ENCODE peak calls at places on chromosome 5, in six cellular contexts. One of them, this sample, is unnamed.

GRCh38 chr5:169354921-169355320 is 54.0 kb upstream of the SLIT3 start:
- DNase-seq in lung: no peak
- DNase-seq in left ventricle myocardium inferior: no peak
- DNase-seq in cardiac muscle cell: no peak
- DNase-seq in tibial nerve: no peak
- DNase-seq in upper lobe of right lung: no peak
- DNase-seq in this sample: no peak

GRCh38 chr5:148904440-148904839 is 78.0 kb downstream of the ADRB2 start:
- DNase-seq in lung: no peak
- DNase-seq in left ventricle myocardium inferior: peak
- DNase-seq in cardiac muscle cell: no peak
- DNase-seq in tibial nerve: no peak
- DNase-seq in upper lobe of right lung: no peak
- DNase-seq in this sample: no peak

GRCh38 chr5:159038907-159039306 is 60.8 kb downstream of the EBF1 start:
- DNase-seq in lung: no peak
- DNase-seq in left ventricle myocardium inferior: no peak
- DNase-seq in cardiac muscle cell: peak
- DNase-seq in tibial nerve: no peak
- DNase-seq in upper lobe of right lung: no peak
- DNase-seq in this sample: no peak

GRCh38 chr5:5304361-5305035 is 118.0 kb upstream of the ICE1 start:
- DNase-seq in lung: no peak
- DNase-seq in left ventricle myocardium inferior: no peak
- DNase-seq in cardiac muscle cell: no peak
- DNase-seq in tibial nerve: no peak
- DNase-seq in upper lobe of right lung: no peak
- DNase-seq in this sample: peak

GRCh38 chr5:137304227-137304874 is 194.8 kb downstream of the SPOCK1 start:
- DNase-seq in lung: peak
- DNase-seq in left ventricle myocardium inferior: peak
- DNase-seq in cardiac muscle cell: no peak
- DNase-seq in tibial nerve: no peak
- DNase-seq in upper lobe of right lung: no peak
- DNase-seq in this sample: no peak

GRCh38 chr5:127031147-127031862 is 947 bp upstream of the MARCHF3 start:
- DNase-seq in lung: no peak
- DNase-seq in left ventricle myocardium inferior: no peak
- DNase-seq in cardiac muscle cell: no peak
- DNase-seq in tibial nerve: no peak
- DNase-seq in upper lobe of right lung: peak
- DNase-seq in this sample: no peak

GRCh38 chr5:2260211-2260985 is 377.7 kb upstream of the IRX4 start:
- DNase-seq in lung: no peak
- DNase-seq in left ventricle myocardium inferior: no peak
- DNase-seq in cardiac muscle cell: no peak
- DNase-seq in tibial nerve: no peak
- DNase-seq in upper lobe of right lung: peak
- DNase-seq in this sample: peak

GRCh38 chr5:98041661-98042060 is 731.8 kb upstream of the RGMB start:
- DNase-seq in lung: no peak
- DNase-seq in left ventricle myocardium inferior: no peak
- DNase-seq in cardiac muscle cell: peak
- DNase-seq in tibial nerve: no peak
- DNase-seq in upper lobe of right lung: no peak
- DNase-seq in this sample: no peak

GRCh38 chr5:7663808-7664207 is 187.1 kb downstream of the CFAP90 start:
- DNase-seq in lung: no peak
- DNase-seq in left ventricle myocardium inferior: no peak
- DNase-seq in cardiac muscle cell: no peak
- DNase-seq in tibial nerve: no peak
- DNase-seq in upper lobe of right lung: no peak
- DNase-seq in this sample: no peak

GRCh38 chr5:148147415-148147814 is 20.9 kb upstream of the SPINK14 start:
- DNase-seq in lung: no peak
- DNase-seq in left ventricle myocardium inferior: no peak
- DNase-seq in cardiac muscle cell: no peak
- DNase-seq in tibial nerve: no peak
- DNase-seq in upper lobe of right lung: no peak
- DNase-seq in this sample: no peak

GRCh38 chr5:86968311-86968753 is 299.4 kb upstream of the RASA1 start:
- DNase-seq in lung: no peak
- DNase-seq in left ventricle myocardium inferior: peak
- DNase-seq in cardiac muscle cell: peak
- DNase-seq in tibial nerve: no peak
- DNase-seq in upper lobe of right lung: no peak
- DNase-seq in this sample: no peak

GRCh38 chr5:142013734-142014495 is 1.1 kb upstream of the GNPDA1 start:
- DNase-seq in lung: no peak
- DNase-seq in left ventricle myocardium inferior: peak
- DNase-seq in cardiac muscle cell: peak
- DNase-seq in tibial nerve: no peak
- DNase-seq in upper lobe of right lung: no peak
- DNase-seq in this sample: no peak

GRCh38 chr5:107389130-107389553 is 281.6 kb downstream of the EFNA5 start:
- DNase-seq in lung: no peak
- DNase-seq in left ventricle myocardium inferior: no peak
- DNase-seq in cardiac muscle cell: peak
- DNase-seq in tibial nerve: no peak
- DNase-seq in upper lobe of right lung: no peak
- DNase-seq in this sample: no peak

GRCh38 chr5:61232490-61232889 is 70.2 kb upstream of the SMIM15 start:
- DNase-seq in lung: no peak
- DNase-seq in left ventricle myocardium inferior: no peak
- DNase-seq in cardiac muscle cell: peak
- DNase-seq in tibial nerve: no peak
- DNase-seq in upper lobe of right lung: no peak
- DNase-seq in this sample: no peak

GRCh38 chr5:97046270-97046982 is 96.0 kb downstream of the LIX1 start:
- DNase-seq in lung: no peak
- DNase-seq in left ventricle myocardium inferior: no peak
- DNase-seq in cardiac muscle cell: peak
- DNase-seq in tibial nerve: no peak
- DNase-seq in upper lobe of right lung: no peak
- DNase-seq in this sample: no peak

GRCh38 chr5:178431063-178431776 is 159.0 kb downstream of the COL23A1 start:
- DNase-seq in lung: peak
- DNase-seq in left ventricle myocardium inferior: no peak
- DNase-seq in cardiac muscle cell: no peak
- DNase-seq in tibial nerve: no peak
- DNase-seq in upper lobe of right lung: no peak
- DNase-seq in this sample: peak

GRCh38 chr5:142486020-142486419 is 161.2 kb upstream of the SPRY4 start:
- DNase-seq in lung: no peak
- DNase-seq in left ventricle myocardium inferior: no peak
- DNase-seq in cardiac muscle cell: no peak
- DNase-seq in tibial nerve: no peak
- DNase-seq in upper lobe of right lung: no peak
- DNase-seq in this sample: no peak

GRCh38 chr5:39661026-39661779 is 236.4 kb upstream of the DAB2 start:
- DNase-seq in lung: no peak
- DNase-seq in left ventricle myocardium inferior: no peak
- DNase-seq in cardiac muscle cell: peak
- DNase-seq in tibial nerve: no peak
- DNase-seq in upper lobe of right lung: no peak
- DNase-seq in this sample: no peak

GRCh38 chr5:14208071-14209021 is 65.2 kb downstream of the TRIO start:
- DNase-seq in lung: no peak
- DNase-seq in left ventricle myocardium inferior: no peak
- DNase-seq in cardiac muscle cell: peak
- DNase-seq in tibial nerve: no peak
- DNase-seq in upper lobe of right lung: no peak
- DNase-seq in this sample: no peak

GRCh38 chr5:16568875-16569580 is 47.8 kb downstream of the RETREG1 start:
- DNase-seq in lung: no peak
- DNase-seq in left ventricle myocardium inferior: no peak
- DNase-seq in cardiac muscle cell: peak
- DNase-seq in tibial nerve: no peak
- DNase-seq in upper lobe of right lung: no peak
- DNase-seq in this sample: no peak

GRCh38 chr5:74538206-74538661 is 102.3 kb downstream of the ENC1 start:
- DNase-seq in lung: peak
- DNase-seq in left ventricle myocardium inferior: peak
- DNase-seq in cardiac muscle cell: peak
- DNase-seq in tibial nerve: peak
- DNase-seq in upper lobe of right lung: peak
- DNase-seq in this sample: peak

GRCh38 chr5:164175083-164175482 is 669.7 kb downstream of the MAT2B start:
- DNase-seq in lung: no peak
- DNase-seq in left ventricle myocardium inferior: no peak
- DNase-seq in cardiac muscle cell: peak
- DNase-seq in tibial nerve: no peak
- DNase-seq in upper lobe of right lung: no peak
- DNase-seq in this sample: no peak

GRCh38 chr5:37090781-37091180 is 158.4 kb downstream of the CPLANE1 start:
- DNase-seq in lung: no peak
- DNase-seq in left ventricle myocardium inferior: no peak
- DNase-seq in cardiac muscle cell: peak
- DNase-seq in tibial nerve: no peak
- DNase-seq in upper lobe of right lung: no peak
- DNase-seq in this sample: no peak

GRCh38 chr5:72523960-72524582 is 16.9 kb upstream of the ZNF366 start:
- DNase-seq in lung: no peak
- DNase-seq in left ventricle myocardium inferior: no peak
- DNase-seq in cardiac muscle cell: peak
- DNase-seq in tibial nerve: no peak
- DNase-seq in upper lobe of right lung: no peak
- DNase-seq in this sample: no peak

GRCh38 chr5:54835642-54836041 is 149.8 kb downstream of the ESM1 start:
- DNase-seq in lung: no peak
- DNase-seq in left ventricle myocardium inferior: no peak
- DNase-seq in cardiac muscle cell: peak
- DNase-seq in tibial nerve: no peak
- DNase-seq in upper lobe of right lung: no peak
- DNase-seq in this sample: no peak

GRCh38 chr5:159732220-159732619 is 184.1 kb upstream of the ADRA1B start:
- DNase-seq in lung: no peak
- DNase-seq in left ventricle myocardium inferior: no peak
- DNase-seq in cardiac muscle cell: no peak
- DNase-seq in tibial nerve: no peak
- DNase-seq in upper lobe of right lung: no peak
- DNase-seq in this sample: no peak

GRCh38 chr5:13107553-13107952 is 836.9 kb downstream of the DNAH5 start:
- DNase-seq in lung: no peak
- DNase-seq in left ventricle myocardium inferior: no peak
- DNase-seq in cardiac muscle cell: no peak
- DNase-seq in tibial nerve: no peak
- DNase-seq in upper lobe of right lung: no peak
- DNase-seq in this sample: no peak
- H3K4me3 ChIP-seq in lung: no peak
- H3K4me3 ChIP-seq in left ventricle myocardium inferior: no peak
- H3K4me3 ChIP-seq in cardiac muscle cell: no peak
- H3K4me3 ChIP-seq in tibial nerve: no peak
- H3K4me3 ChIP-seq in upper lobe of right lung: no peak
- H3K4me3 ChIP-seq in this sample: no peak

GRCh38 chr5:128536861-128537305 is 1.2 kb downstream of the FBN2 start:
- DNase-seq in lung: no peak
- DNase-seq in left ventricle myocardium inferior: no peak
- DNase-seq in cardiac muscle cell: peak
- DNase-seq in tibial nerve: no peak
- DNase-seq in upper lobe of right lung: no peak
- DNase-seq in this sample: no peak
- TF ChIP-seq CTCF in lung: no peak
- TF ChIP-seq CTCF in left ventricle myocardium inferior: no peak
- TF ChIP-seq CTCF in cardiac muscle cell: no peak
- TF ChIP-seq CTCF in tibial nerve: no peak
- TF ChIP-seq CTCF in upper lobe of right lung: no peak
- TF ChIP-seq CTCF in this sample: no peak

GRCh38 chr5:64654184-64654938 is 35.9 kb upstream of the SHISAL2B start:
- DNase-seq in lung: no peak
- DNase-seq in left ventricle myocardium inferior: no peak
- DNase-seq in cardiac muscle cell: no peak
- DNase-seq in tibial nerve: no peak
- DNase-seq in upper lobe of right lung: no peak
- DNase-seq in this sample: no peak

GRCh38 chr5:64649512-64649911 is 40.8 kb upstream of the SHISAL2B start:
- DNase-seq in lung: no peak
- DNase-seq in left ventricle myocardium inferior: no peak
- DNase-seq in cardiac muscle cell: no peak
- DNase-seq in tibial nerve: no peak
- DNase-seq in upper lobe of right lung: no peak
- DNase-seq in this sample: no peak

GRCh38 chr5:64655596-64655995 is 34.7 kb upstream of the SHISAL2B start:
- DNase-seq in lung: no peak
- DNase-seq in left ventricle myocardium inferior: no peak
- DNase-seq in cardiac muscle cell: no peak
- DNase-seq in tibial nerve: no peak
- DNase-seq in upper lobe of right lung: no peak
- DNase-seq in this sample: no peak

DNA sequence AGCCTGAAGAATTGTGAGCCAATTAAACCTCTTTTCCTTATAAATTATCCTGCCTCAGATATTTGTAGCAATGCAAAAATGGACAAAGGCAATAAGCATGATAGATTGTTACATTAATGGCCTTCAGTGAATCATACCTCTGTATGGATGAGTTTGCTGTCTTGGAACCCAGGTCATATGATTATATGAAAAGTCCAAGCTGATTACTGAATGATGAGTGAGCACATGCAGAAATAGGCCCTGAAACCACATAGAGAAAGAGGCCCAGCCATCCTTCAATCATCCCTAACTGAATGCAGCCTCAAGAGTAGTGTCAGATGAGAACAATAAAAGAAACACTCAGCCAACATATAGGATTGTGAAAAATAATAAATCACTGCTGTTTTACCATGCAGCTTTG is 36.5 kb upstream of the SHISAL2B start:
- DNase-seq in lung: no peak
- DNase-seq in left ventricle myocardium inferior: no peak
- DNase-seq in cardiac muscle cell: no peak
- DNase-seq in tibial nerve: no peak
- DNase-seq in upper lobe of right lung: no peak
- DNase-seq in this sample: no peak
- H3K27ac ChIP-seq in lung: no peak
- H3K27ac ChIP-seq in left ventricle myocardium inferior: no peak
- H3K27ac ChIP-seq in cardiac muscle cell: no peak
- H3K27ac ChIP-seq in tibial nerve: no peak
- H3K27ac ChIP-seq in upper lobe of right lung: no peak
- H3K27ac ChIP-seq in this sample: no peak

GRCh38 chr5:77772729-77773128 is 3.4 kb downstream of the TBCA start:
- DNase-seq in lung: no peak
- DNase-seq in left ventricle myocardium inferior: no peak
- DNase-seq in cardiac muscle cell: no peak
- DNase-seq in tibial nerve: no peak
- DNase-seq in upper lobe of right lung: no peak
- DNase-seq in this sample: no peak

GRCh38 chr5:77774981-77775772 is 962 bp downstream of the TBCA start:
- DNase-seq in lung: no peak
- DNase-seq in left ventricle myocardium inferior: no peak
- DNase-seq in cardiac muscle cell: no peak
- DNase-seq in tibial nerve: no peak
- DNase-seq in upper lobe of right lung: no peak
- DNase-seq in this sample: no peak

GRCh38 chr5:77771452-77771851 is 4.7 kb downstream of the TBCA start:
- DNase-seq in lung: no peak
- DNase-seq in left ventricle myocardium inferior: no peak
- DNase-seq in cardiac muscle cell: no peak
- DNase-seq in tibial nerve: no peak
- DNase-seq in upper lobe of right lung: no peak
- DNase-seq in this sample: no peak

GRCh38 chr5:77775773-77776605 is at the start of gene TBCA:
- DNase-seq in lung: peak
- DNase-seq in left ventricle myocardium inferior: peak
- DNase-seq in cardiac muscle cell: peak
- DNase-seq in tibial nerve: peak
- DNase-seq in upper lobe of right lung: peak
- DNase-seq in this sample: peak

GRCh38 chr5:77773734-77774280 is 2.3 kb downstream of the TBCA start:
- DNase-seq in lung: no peak
- DNase-seq in left ventricle myocardium inferior: no peak
- DNase-seq in cardiac muscle cell: no peak
- DNase-seq in tibial nerve: no peak
- DNase-seq in upper lobe of right lung: no peak
- DNase-seq in this sample: no peak
- H3K4me3 ChIP-seq in lung: no peak
- H3K4me3 ChIP-seq in left ventricle myocardium inferior: peak
- H3K4me3 ChIP-seq in cardiac muscle cell: peak
- H3K4me3 ChIP-seq in tibial nerve: no peak
- H3K4me3 ChIP-seq in upper lobe of right lung: no peak
- H3K4me3 ChIP-seq in this sample: no peak

This sample was measured in coronary artery.